ENCODE peak calls at places on chromosomes 5 and 9, in six cellular contexts. One of them, this sample, is unnamed.

GRCh38 chr5:159448-160172 is 31.7 kb upstream of the LRRC14B start:
- DNase-seq in aorta: no peak
- DNase-seq in body of pancreas: no peak
- DNase-seq in HepG2: no peak
- DNase-seq in upper lobe of right lung: peak; percentile 47
- DNase-seq in GM23248: peak; percentile 65
- DNase-seq in this sample: no peak

GRCh38 chr9:93298498-93299417 is 114.8 kb downstream of the WNK2 start:
- DNase-seq in GM23248: no peak
- DNase-seq in body of pancreas: no peak
- DNase-seq in upper lobe of right lung: peak; percentile 54
- DNase-seq in HepG2: peak; percentile 86
- DNase-seq in aorta: no peak
- DNase-seq in this sample: no peak

GRCh38 chr9:135339378-135339973 is 140.1 kb upstream of the PPP1R26 start:
- DNase-seq in upper lobe of right lung: peak; percentile 57
- DNase-seq in HepG2: no peak
- DNase-seq in GM23248: no peak
- DNase-seq in aorta: peak; percentile 62
- DNase-seq in body of pancreas: no peak
- DNase-seq in this sample: no peak

GRCh38 chr9:21255538-21256212 is 15.9 kb upstream of the IFNA14 start:
- DNase-seq in GM23248: no peak
- DNase-seq in aorta: no peak
- DNase-seq in body of pancreas: no peak
- DNase-seq in upper lobe of right lung: no peak
- DNase-seq in HepG2: no peak
- DNase-seq in this sample: no peak

GRCh38 chr5:71591100-71591499 is 4.0 kb downstream of the MCCC2 start:
- DNase-seq in GM23248: no peak
- DNase-seq in upper lobe of right lung: no peak
- DNase-seq in body of pancreas: no peak
- DNase-seq in HepG2: no peak
- DNase-seq in aorta: no peak
- DNase-seq in this sample: no peak

GRCh38 chr5:77981820-77982219 is 205.7 kb upstream of the TBCA start:
- DNase-seq in GM23248: no peak
- DNase-seq in upper lobe of right lung: no peak
- DNase-seq in aorta: no peak
- DNase-seq in HepG2: no peak
- DNase-seq in body of pancreas: no peak
- DNase-seq in this sample: no peak

GRCh38 chr9:5459289-5459829 is 9.0 kb downstream of the CD274 start:
- DNase-seq in HepG2: no peak
- DNase-seq in upper lobe of right lung: no peak
- DNase-seq in aorta: no peak
- DNase-seq in body of pancreas: no peak
- DNase-seq in GM23248: peak; percentile 71
- DNase-seq in this sample: no peak

GRCh38 chr9:133321411-133321935 is 14.5 kb downstream of the SURF6 start:
- DNase-seq in body of pancreas: no peak
- DNase-seq in aorta: no peak
- DNase-seq in upper lobe of right lung: peak; percentile 30
- DNase-seq in GM23248: no peak
- DNase-seq in HepG2: no peak
- DNase-seq in this sample: no peak

GRCh38 chr5:646396-647201 is 34.5 kb downstream of the CEP72 start:
- DNase-seq in upper lobe of right lung: peak; percentile 50
- DNase-seq in body of pancreas: no peak
- DNase-seq in GM23248: no peak
- DNase-seq in HepG2: no peak
- DNase-seq in aorta: peak; percentile 57
- DNase-seq in this sample: no peak

GRCh38 chr5:105952875-105953274 is 1717.9 kb downstream of the EFNA5 start:
- DNase-seq in body of pancreas: no peak
- DNase-seq in upper lobe of right lung: no peak
- DNase-seq in aorta: no peak
- DNase-seq in HepG2: no peak
- DNase-seq in GM23248: peak; percentile 15
- DNase-seq in this sample: no peak

GRCh38 chr5:124789104-124789605 is 42.7 kb upstream of the ZNF608 start:
- DNase-seq in body of pancreas: no peak
- DNase-seq in HepG2: no peak
- DNase-seq in upper lobe of right lung: no peak
- DNase-seq in GM23248: peak; percentile 2
- DNase-seq in aorta: no peak
- DNase-seq in this sample: no peak

GRCh38 chr5:149219584-149219983 is 52.1 kb upstream of the AFAP1L1 start:
- DNase-seq in aorta: no peak
- DNase-seq in upper lobe of right lung: no peak
- DNase-seq in HepG2: peak; percentile 44
- DNase-seq in GM23248: no peak
- DNase-seq in body of pancreas: no peak
- DNase-seq in this sample: no peak

GRCh38 chr5:73376618-73377170 is 71.9 kb downstream of the FOXD1 start:
- DNase-seq in aorta: no peak
- DNase-seq in upper lobe of right lung: no peak
- DNase-seq in GM23248: peak; percentile 78
- DNase-seq in HepG2: no peak
- DNase-seq in body of pancreas: no peak
- DNase-seq in this sample: peak; percentile 27

GRCh38 chr5:43078956-43079355 is 38.8 kb upstream of the ANXA2R start:
- DNase-seq in upper lobe of right lung: no peak
- DNase-seq in HepG2: no peak
- DNase-seq in aorta: no peak
- DNase-seq in body of pancreas: no peak
- DNase-seq in GM23248: peak; percentile 85
- DNase-seq in this sample: peak; percentile 52

GRCh38 chr9:11506980-11507379 is 894.2 kb upstream of the PTPRD start:
- DNase-seq in upper lobe of right lung: no peak
- DNase-seq in aorta: no peak
- DNase-seq in body of pancreas: no peak
- DNase-seq in HepG2: no peak
- DNase-seq in GM23248: no peak
- DNase-seq in this sample: no peak

GRCh38 chr5:122076669-122077450 is 1.2 kb downstream of the LOX start:
- DNase-seq in HepG2: peak; percentile 70
- DNase-seq in aorta: peak; percentile 94
- DNase-seq in upper lobe of right lung: peak; percentile 86
- DNase-seq in GM23248: peak; percentile 83
- DNase-seq in body of pancreas: peak; percentile 81
- DNase-seq in this sample: peak; percentile 81

GRCh38 chr9:69443178-69443577 is 118.2 kb downstream of the ENTREP1 start:
- DNase-seq in GM23248: no peak
- DNase-seq in HepG2: no peak
- DNase-seq in upper lobe of right lung: peak; percentile 18
- DNase-seq in body of pancreas: no peak
- DNase-seq in aorta: no peak
- DNase-seq in this sample: no peak

GRCh38 chr9:79613145-79613544 is 41.4 kb downstream of the TLE4 start:
- DNase-seq in GM23248: no peak
- DNase-seq in aorta: no peak
- DNase-seq in HepG2: no peak
- DNase-seq in body of pancreas: no peak
- DNase-seq in upper lobe of right lung: no peak
- DNase-seq in this sample: no peak

GRCh38 chr5:174750720-174751119 is 26.3 kb downstream of the MSX2 start:
- DNase-seq in GM23248: peak; percentile 79
- DNase-seq in HepG2: no peak
- DNase-seq in upper lobe of right lung: no peak
- DNase-seq in aorta: no peak
- DNase-seq in body of pancreas: no peak
- DNase-seq in this sample: no peak

GRCh38 chr5:89437450-89438435 is 554.8 kb upstream of the MEF2C start:
- DNase-seq in upper lobe of right lung: no peak
- DNase-seq in body of pancreas: no peak
- DNase-seq in HepG2: no peak
- DNase-seq in GM23248: peak; percentile 15
- DNase-seq in aorta: no peak
- DNase-seq in this sample: no peak

GRCh38 chr5:20300110-20300509 is 312.1 kb upstream of the CDH18 start:
- DNase-seq in body of pancreas: no peak
- DNase-seq in aorta: no peak
- DNase-seq in upper lobe of right lung: no peak
- DNase-seq in HepG2: no peak
- DNase-seq in GM23248: no peak
- DNase-seq in this sample: no peak

GRCh38 chr5:21680661-21681060 is 1172.5 kb downstream of the CDH12 start:
- DNase-seq in body of pancreas: no peak
- DNase-seq in upper lobe of right lung: no peak
- DNase-seq in aorta: no peak
- DNase-seq in HepG2: no peak
- DNase-seq in GM23248: peak; percentile 40
- DNase-seq in this sample: no peak

GRCh38 chr9:7368410-7369292 is 430.9 kb downstream of the DMAC1 start:
- DNase-seq in upper lobe of right lung: no peak
- DNase-seq in body of pancreas: no peak
- DNase-seq in GM23248: peak; percentile 55
- DNase-seq in aorta: no peak
- DNase-seq in HepG2: no peak
- DNase-seq in this sample: peak; percentile 48

GRCh38 chr5:118687671-118688621 is 300.4 kb downstream of the DTWD2 start:
- DNase-seq in upper lobe of right lung: no peak
- DNase-seq in HepG2: no peak
- DNase-seq in GM23248: no peak
- DNase-seq in body of pancreas: no peak
- DNase-seq in aorta: no peak
- DNase-seq in this sample: no peak

GRCh38 chr9:111730937-111731567 is 63.7 kb downstream of the SHOC1 start:
- DNase-seq in GM23248: no peak
- DNase-seq in body of pancreas: no peak
- DNase-seq in HepG2: peak; percentile 20
- DNase-seq in upper lobe of right lung: no peak
- DNase-seq in aorta: no peak
- DNase-seq in this sample: peak; percentile 93

GRCh38 chr5:171390883-171391677 is 3.4 kb downstream of the NPM1 start:
- DNase-seq in HepG2: no peak
- DNase-seq in aorta: no peak
- DNase-seq in upper lobe of right lung: no peak
- DNase-seq in GM23248: peak; percentile 29
- DNase-seq in body of pancreas: no peak
- DNase-seq in this sample: no peak

GRCh38 chr9:130368631-130369103 is 76.1 kb upstream of the ASS1 start:
- DNase-seq in HepG2: no peak
- DNase-seq in aorta: no peak
- DNase-seq in GM23248: peak; percentile 18
- DNase-seq in upper lobe of right lung: no peak
- DNase-seq in body of pancreas: no peak
- DNase-seq in this sample: no peak

GRCh38 chr9:108478871-108479332 is 376.9 kb downstream of the ACTL7B start:
- DNase-seq in upper lobe of right lung: no peak
- DNase-seq in HepG2: peak; percentile 25
- DNase-seq in GM23248: peak; percentile 90
- DNase-seq in aorta: no peak
- DNase-seq in body of pancreas: no peak
- DNase-seq in this sample: no peak

GRCh38 chr5:78274540-78275197 is 19.8 kb downstream of the AP3B1 start:
- DNase-seq in GM23248: no peak
- DNase-seq in HepG2: peak; percentile 85
- DNase-seq in aorta: no peak
- DNase-seq in upper lobe of right lung: no peak
- DNase-seq in body of pancreas: no peak
- DNase-seq in this sample: no peak

GRCh38 chr9:14418262-14419200 is 104.6 kb upstream of the NFIB start:
- DNase-seq in GM23248: no peak
- DNase-seq in upper lobe of right lung: no peak
- DNase-seq in HepG2: no peak
- DNase-seq in body of pancreas: no peak
- DNase-seq in aorta: no peak
- DNase-seq in this sample: peak; percentile 49

GRCh38 chr5:39224196-39224754 is 4.9 kb upstream of the FYB1 start:
- DNase-seq in aorta: no peak
- DNase-seq in body of pancreas: no peak
- DNase-seq in HepG2: no peak
- DNase-seq in upper lobe of right lung: no peak
- DNase-seq in GM23248: peak; percentile 72
- DNase-seq in this sample: peak; percentile 46

GRCh38 chr5:2123874-2124273 is 241.1 kb upstream of the IRX4 start:
- DNase-seq in upper lobe of right lung: no peak
- DNase-seq in aorta: no peak
- DNase-seq in body of pancreas: no peak
- DNase-seq in GM23248: no peak
- DNase-seq in HepG2: no peak
- DNase-seq in this sample: no peak
- H3K4me3 ChIP-seq in upper lobe of right lung: no peak overlapping the region
- H3K4me3 ChIP-seq in aorta: no peak overlapping the region
- H3K4me3 ChIP-seq in body of pancreas: no peak overlapping the region
- H3K4me3 ChIP-seq in GM23248: no peak overlapping the region
- H3K4me3 ChIP-seq in HepG2: no peak overlapping the region
- H3K4me3 ChIP-seq in this sample: no peak overlapping the region

DNA sequence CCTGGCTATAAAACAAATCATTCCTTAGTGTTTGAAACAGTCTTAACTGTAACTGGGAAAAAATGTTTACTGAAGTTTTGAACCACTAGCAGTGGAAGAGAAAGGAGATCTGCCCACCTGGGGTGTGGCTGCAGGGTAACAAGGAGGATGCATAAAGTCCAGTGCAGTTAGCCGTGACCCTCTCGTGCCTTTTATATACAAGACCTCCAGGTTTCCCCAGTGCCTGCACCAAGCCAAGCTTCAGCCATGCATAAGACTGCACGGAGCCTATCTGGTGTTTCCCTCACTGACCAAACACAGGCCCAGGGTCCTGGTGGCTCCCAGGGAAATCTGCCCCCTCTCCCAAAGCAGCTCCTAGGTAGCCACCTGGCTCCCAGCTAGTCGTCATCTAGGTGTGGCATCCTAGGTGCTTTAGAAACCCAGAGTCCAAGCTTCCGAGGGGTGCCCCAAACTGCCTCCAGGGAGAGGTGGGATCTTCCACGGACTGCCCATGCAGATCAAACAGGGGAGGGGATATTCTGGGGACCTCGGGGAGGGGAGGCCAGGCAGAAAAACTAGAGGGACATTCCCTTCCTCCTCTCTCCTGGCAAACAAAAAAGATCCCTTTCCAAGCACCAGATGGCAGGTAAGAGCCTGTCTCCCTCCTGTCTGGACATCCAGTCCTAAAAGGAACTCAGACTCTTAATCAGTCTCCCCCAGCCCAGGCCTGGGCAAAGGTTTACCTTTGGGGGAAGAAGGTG is 2.7 kb downstream of the SHB start:
- DNase-seq in upper lobe of right lung: peak; percentile 57
- DNase-seq in HepG2: no peak
- DNase-seq in aorta: no peak
- DNase-seq in GM23248: peak; percentile 36
- DNase-seq in body of pancreas: peak; percentile 45
- DNase-seq in this sample: no peak
- H3K4me1 ChIP-seq in upper lobe of right lung: peaks cover 57% of the 10 kb centered on the region
- H3K4me1 ChIP-seq in HepG2: peaks cover 65% of the 10 kb centered on the region
- H3K4me1 ChIP-seq in aorta: peaks cover 5% of the 10 kb centered on the region
- H3K4me1 ChIP-seq in GM23248: peaks cover 26% of the 10 kb centered on the region
- H3K4me1 ChIP-seq in body of pancreas: peaks cover 58% of the 10 kb centered on the region
- H3K4me1 ChIP-seq in this sample: peaks cover 44% of the 10 kb centered on the region

GRCh38 chr5:172719211-172719610 is 51.8 kb downstream of the DUSP1 start:
- DNase-seq in aorta: peak; percentile 41
- DNase-seq in body of pancreas: no peak
- DNase-seq in HepG2: no peak
- DNase-seq in GM23248: peak; percentile 26
- DNase-seq in upper lobe of right lung: no peak
- DNase-seq in this sample: no peak
- H3K27me3 ChIP-seq in aorta: no peaks in the 10 kb centered on the region
- H3K27me3 ChIP-seq in body of pancreas: no peaks in the 10 kb centered on the region
- H3K27me3 ChIP-seq in HepG2: peaks cover 16% of the 10 kb centered on the region
- H3K27me3 ChIP-seq in GM23248: no peaks in the 10 kb centered on the region
- H3K27me3 ChIP-seq in upper lobe of right lung: no peaks in the 10 kb centered on the region
- H3K27me3 ChIP-seq in this sample: peaks cover 36% of the 10 kb centered on the region

GRCh38 chr9:122095010-122095767 is 2.1 kb upstream of the TTLL11 start:
- DNase-seq in body of pancreas: peak; percentile 72
- DNase-seq in HepG2: peak; percentile 48
- DNase-seq in aorta: no peak
- DNase-seq in GM23248: peak; percentile 79
- DNase-seq in upper lobe of right lung: no peak
- DNase-seq in this sample: peak; percentile 77
- H3K4me3 ChIP-seq in body of pancreas: no peak overlapping the region
- H3K4me3 ChIP-seq in HepG2: peak overlapping the region; percentile 13
- H3K4me3 ChIP-seq in aorta: no peak overlapping the region
- H3K4me3 ChIP-seq in GM23248: no peak overlapping the region
- H3K4me3 ChIP-seq in upper lobe of right lung: no peak overlapping the region
- H3K4me3 ChIP-seq in this sample: no peak overlapping the region

This sample was measured in cardiac muscle cell.